ENCODE peak calls at places on chromosomes 12 and 14, in four cellular contexts. One of them, this sample, is unnamed.

GRCh38 chr14:60508707-60509437 is at the start of gene SIX6:
- DNase-seq in effector CD4-positive, alpha-beta T cell: no peak
- DNase-seq in C1 segment of cervical spinal cord: no peak
- DNase-seq in left ventricle myocardium superior: no peak
- DNase-seq in this sample: no peak

GRCh38 chr12:108543642-108544041 is 17.3 kb downstream of the SART3 start:
- DNase-seq in effector CD4-positive, alpha-beta T cell: no peak
- DNase-seq in C1 segment of cervical spinal cord: no peak
- DNase-seq in left ventricle myocardium superior: no peak
- DNase-seq in this sample: no peak

GRCh38 chr12:62260733-62261683 is 804 bp downstream of the USP15 start:
- DNase-seq in effector CD4-positive, alpha-beta T cell: peak
- DNase-seq in C1 segment of cervical spinal cord: peak
- DNase-seq in left ventricle myocardium superior: no peak
- DNase-seq in this sample: peak

GRCh38 chr12:120043421-120043820 is 54.4 kb downstream of the BICDL1 start:
- DNase-seq in effector CD4-positive, alpha-beta T cell: no peak
- DNase-seq in C1 segment of cervical spinal cord: no peak
- DNase-seq in left ventricle myocardium superior: no peak
- DNase-seq in this sample: no peak

GRCh38 chr14:104431351-104431928 is 148.1 kb upstream of the C14orf180 start:
- DNase-seq in effector CD4-positive, alpha-beta T cell: no peak
- DNase-seq in C1 segment of cervical spinal cord: no peak
- DNase-seq in left ventricle myocardium superior: no peak
- DNase-seq in this sample: no peak

GRCh38 chr12:55806982-55807381 is 10.5 kb downstream of the SARNP start:
- DNase-seq in effector CD4-positive, alpha-beta T cell: no peak
- DNase-seq in C1 segment of cervical spinal cord: no peak
- DNase-seq in left ventricle myocardium superior: no peak
- DNase-seq in this sample: no peak

GRCh38 chr12:112333030-112333429 is 49.2 kb downstream of the HECTD4 start:
- DNase-seq in effector CD4-positive, alpha-beta T cell: no peak
- DNase-seq in C1 segment of cervical spinal cord: no peak
- DNase-seq in left ventricle myocardium superior: no peak
- DNase-seq in this sample: no peak

GRCh38 chr12:13198921-13199320 is 2.4 kb downstream of the EMP1 start:
- DNase-seq in effector CD4-positive, alpha-beta T cell: no peak
- DNase-seq in C1 segment of cervical spinal cord: no peak
- DNase-seq in left ventricle myocardium superior: no peak
- DNase-seq in this sample: no peak

GRCh38 chr12:112170376-112170775 is 45.0 kb downstream of the TRAFD1 start:
- DNase-seq in effector CD4-positive, alpha-beta T cell: no peak
- DNase-seq in C1 segment of cervical spinal cord: no peak
- DNase-seq in left ventricle myocardium superior: no peak
- DNase-seq in this sample: no peak

GRCh38 chr14:101781240-101782061 is 19.9 kb downstream of the PPP2R5C start:
- DNase-seq in effector CD4-positive, alpha-beta T cell: no peak
- DNase-seq in C1 segment of cervical spinal cord: no peak
- DNase-seq in left ventricle myocardium superior: peak
- DNase-seq in this sample: peak

GRCh38 chr14:50113381-50113811 is 3.0 kb downstream of the VCPKMT start:
- DNase-seq in effector CD4-positive, alpha-beta T cell: no peak
- DNase-seq in C1 segment of cervical spinal cord: no peak
- DNase-seq in left ventricle myocardium superior: no peak
- DNase-seq in this sample: no peak

GRCh38 chr12:52368494-52368893 is 1.2 kb upstream of the KRT85 start:
- DNase-seq in effector CD4-positive, alpha-beta T cell: no peak
- DNase-seq in C1 segment of cervical spinal cord: no peak
- DNase-seq in left ventricle myocardium superior: no peak
- DNase-seq in this sample: no peak

GRCh38 chr12:115072712-115073111 is 388.7 kb upstream of the TBX3 start:
- DNase-seq in effector CD4-positive, alpha-beta T cell: no peak
- DNase-seq in C1 segment of cervical spinal cord: no peak
- DNase-seq in left ventricle myocardium superior: no peak
- DNase-seq in this sample: no peak

GRCh38 chr12:121373748-121374147 is 21.5 kb upstream of the ANAPC5 start:
- DNase-seq in effector CD4-positive, alpha-beta T cell: no peak
- DNase-seq in C1 segment of cervical spinal cord: no peak
- DNase-seq in left ventricle myocardium superior: no peak
- DNase-seq in this sample: no peak

GRCh38 chr14:72519543-72519942 is 374.4 kb downstream of the DPF3 start:
- DNase-seq in effector CD4-positive, alpha-beta T cell: no peak
- DNase-seq in C1 segment of cervical spinal cord: no peak
- DNase-seq in left ventricle myocardium superior: no peak
- DNase-seq in this sample: no peak

GRCh38 chr14:36503771-36504741 is 16.0 kb downstream of the NKX2-1 start:
- DNase-seq in effector CD4-positive, alpha-beta T cell: no peak
- DNase-seq in C1 segment of cervical spinal cord: no peak
- DNase-seq in left ventricle myocardium superior: no peak
- DNase-seq in this sample: no peak

GRCh38 chr12:49636979-49637378 is 13.6 kb downstream of the PRPF40B start:
- DNase-seq in effector CD4-positive, alpha-beta T cell: peak
- DNase-seq in C1 segment of cervical spinal cord: peak
- DNase-seq in left ventricle myocardium superior: no peak
- DNase-seq in this sample: no peak

GRCh38 chr14:93005135-93005813 is 82.3 kb downstream of the CHGA start:
- DNase-seq in effector CD4-positive, alpha-beta T cell: no peak
- DNase-seq in C1 segment of cervical spinal cord: no peak
- DNase-seq in left ventricle myocardium superior: no peak
- DNase-seq in this sample: peak

GRCh38 chr12:85843606-85844325 is 7.6 kb upstream of the RASSF9 start:
- DNase-seq in effector CD4-positive, alpha-beta T cell: no peak
- DNase-seq in C1 segment of cervical spinal cord: no peak
- DNase-seq in left ventricle myocardium superior: no peak
- DNase-seq in this sample: peak

GRCh38 chr14:89249296-89249565 is 167.8 kb downstream of the FOXN3 start:
- DNase-seq in effector CD4-positive, alpha-beta T cell: no peak
- DNase-seq in C1 segment of cervical spinal cord: no peak
- DNase-seq in left ventricle myocardium superior: no peak
- DNase-seq in this sample: no peak

GRCh38 chr14:103155013-103155412 is 31.8 kb downstream of the TNFAIP2 start:
- DNase-seq in effector CD4-positive, alpha-beta T cell: no peak
- DNase-seq in C1 segment of cervical spinal cord: peak
- DNase-seq in left ventricle myocardium superior: peak
- DNase-seq in this sample: peak

GRCh38 chr12:108447168-108447840 is 67.8 kb upstream of the FICD start:
- DNase-seq in effector CD4-positive, alpha-beta T cell: no peak
- DNase-seq in C1 segment of cervical spinal cord: no peak
- DNase-seq in left ventricle myocardium superior: no peak
- DNase-seq in this sample: no peak

GRCh38 chr14:102659797-102660196 is 67.3 kb downstream of the RCOR1 start:
- DNase-seq in effector CD4-positive, alpha-beta T cell: no peak
- DNase-seq in C1 segment of cervical spinal cord: no peak
- DNase-seq in left ventricle myocardium superior: no peak
- DNase-seq in this sample: no peak

GRCh38 chr14:32808574-32809098 is 130.0 kb upstream of the NPAS3 start:
- DNase-seq in effector CD4-positive, alpha-beta T cell: no peak
- DNase-seq in C1 segment of cervical spinal cord: peak
- DNase-seq in left ventricle myocardium superior: no peak
- DNase-seq in this sample: no peak

GRCh38 chr14:73058923-73059311 is 583 bp downstream of the RBM25 start:
- DNase-seq in effector CD4-positive, alpha-beta T cell: no peak
- DNase-seq in C1 segment of cervical spinal cord: peak
- DNase-seq in left ventricle myocardium superior: no peak
- DNase-seq in this sample: peak

GRCh38 chr12:48853228-48853688 is 1.3 kb upstream of the DDX23 start:
- DNase-seq in effector CD4-positive, alpha-beta T cell: peak
- DNase-seq in C1 segment of cervical spinal cord: peak
- DNase-seq in left ventricle myocardium superior: peak
- DNase-seq in this sample: peak

GRCh38 chr12:103498990-103499389 is 3.2 kb upstream of the C12orf42 start:
- DNase-seq in effector CD4-positive, alpha-beta T cell: no peak
- DNase-seq in C1 segment of cervical spinal cord: no peak
- DNase-seq in left ventricle myocardium superior: no peak
- DNase-seq in this sample: no peak

GRCh38 chr14:61477845-61478438 is 156.6 kb downstream of the PRKCH start:
- DNase-seq in effector CD4-positive, alpha-beta T cell: peak
- DNase-seq in C1 segment of cervical spinal cord: peak
- DNase-seq in left ventricle myocardium superior: peak
- DNase-seq in this sample: peak

GRCh38 chr12:94570161-94570560 is 80.2 kb downstream of the TMCC3 start:
- DNase-seq in effector CD4-positive, alpha-beta T cell: no peak
- DNase-seq in C1 segment of cervical spinal cord: no peak
- DNase-seq in left ventricle myocardium superior: no peak
- DNase-seq in this sample: no peak

GRCh38 chr14:33515441-33515840 is 435.4 kb downstream of the EGLN3 start:
- DNase-seq in effector CD4-positive, alpha-beta T cell: no peak
- DNase-seq in C1 segment of cervical spinal cord: no peak
- DNase-seq in left ventricle myocardium superior: no peak
- DNase-seq in this sample: no peak

This sample was measured in Right ventricle myocardium inferior.